ENCODE peak calls at places on chromosomes 7 and 10, in nine cellular contexts. G is transverse colon, N is heart right ventricle, S is epithelial cell of esophagus, J is MM.1S, Q is BJ, L is astrocyte of the spinal cord, O is kidney epithelial cell, Z is body of pancreas. V is an unnamed sample.

GRCh38 chr7:141360414-141360760 is 190.8 kb upstream of the AGK start:
- DNase-seq in G (no peak), N (no peak), S (no peak), J (no peak), Q (no peak), L (no peak), O (no peak), Z (no peak), V (no peak)

GRCh38 chr10:113562108-113562507 is 9.3 kb downstream of the HABP2 start:
- DNase-seq in G (no peak), N (no peak), S (no peak), J (no peak), Q (no peak), L (no peak), O (no peak), Z (peak), V (no peak)

GRCh38 chr7:130290745-130291144 is 2.2 kb upstream of the CPA4 start:
- DNase-seq in G (no peak), N (no peak), S (peak), J (no peak), Q (no peak), L (peak), O (peak), Z (peak), V (peak)

GRCh38 chr7:17802056-17802455 is 138.2 kb downstream of the SNX13 start:
- DNase-seq in G (no peak), N (no peak), S (peak), J (no peak), Q (no peak), L (no peak), O (no peak), Z (no peak), V (peak)

GRCh38 chr7:81244213-81244612 is 325.4 kb upstream of the SEMA3C start:
- DNase-seq in G (no peak), N (no peak), S (peak), J (no peak), Q (no peak), L (no peak), O (no peak), Z (no peak), V (peak)

GRCh38 chr10:89553064-89553734 is 17.8 kb upstream of the SLC16A12 start:
- DNase-seq in G (no peak), N (no peak), S (peak), J (no peak), Q (peak), L (peak), O (peak), Z (no peak), V (peak)

GRCh38 chr7:75906991-75907667 is 7.8 kb upstream of the POR start:
- DNase-seq in G (no peak), N (peak), S (no peak), J (no peak), Q (no peak), L (no peak), O (no peak), Z (no peak), V (no peak)

GRCh38 chr10:18164093-18164492 is 23.9 kb downstream of the CACNB2 start:
- DNase-seq in G (no peak), N (no peak), S (no peak), J (no peak), Q (no peak), L (peak), O (no peak), Z (no peak), V (peak)

GRCh38 chr10:35912615-35913170 is 270.6 kb upstream of the FZD8 start:
- DNase-seq in G (no peak), N (no peak), S (peak), J (no peak), Q (no peak), L (peak), O (peak), Z (no peak), V (peak)

GRCh38 chr10:113492181-113492580 is 60.7 kb upstream of the HABP2 start:
- DNase-seq in G (no peak), N (no peak), S (no peak), J (no peak), Q (peak), L (no peak), O (no peak), Z (no peak), V (peak)

GRCh38 chr7:47573758-47574472 is 8.0 kb downstream of the TNS3 start:
- DNase-seq in G (no peak), N (no peak), S (peak), J (no peak), Q (peak), L (peak), O (peak), Z (peak), V (peak)

GRCh38 chr10:97328646-97329453 is 5.7 kb downstream of the FRAT2 start:
- DNase-seq in G (no peak), N (no peak), S (no peak), J (no peak), Q (no peak), L (no peak), O (no peak), Z (peak), V (peak)

GRCh38 chr7:31058122-31058521 is 6.0 kb downstream of the ADCYAP1R1 start:
- DNase-seq in G (no peak), N (no peak), S (peak), J (no peak), Q (no peak), L (no peak), O (no peak), Z (no peak), V (no peak)

GRCh38 chr7:5420841-5421625 is 2.6 kb downstream of the TNRC18 start:
- DNase-seq in G (no peak), N (no peak), S (no peak), J (no peak), Q (no peak), L (no peak), O (no peak), Z (peak), V (peak)

GRCh38 chr7:32901629-32902028 is 10.1 kb upstream of the KBTBD2 start:
- DNase-seq in G (no peak), N (no peak), S (no peak), J (no peak), Q (no peak), L (no peak), O (no peak), Z (no peak), V (no peak)

GRCh38 chr10:59757966-59758365 is 4.7 kb upstream of the MRLN start:
- DNase-seq in G (no peak), N (no peak), S (peak), J (no peak), Q (no peak), L (peak), O (peak), Z (no peak), V (peak)

GRCh38 chr7:24052572-24053223 is 231.3 kb upstream of the NPY start:
- DNase-seq in G (no peak), N (no peak), S (peak), J (no peak), Q (peak), L (peak), O (peak), Z (no peak), V (peak)

GRCh38 chr7:100432621-100433275 is 3.1 kb downstream of the MEPCE start:
- DNase-seq in G (no peak), N (no peak), S (no peak), J (no peak), Q (no peak), L (no peak), O (no peak), Z (no peak), V (no peak)

GRCh38 chr7:42218248-42218647 is 18.8 kb downstream of the GLI3 start:
- DNase-seq in G (no peak), N (no peak), S (no peak), J (no peak), Q (no peak), L (no peak), O (no peak), Z (no peak), V (no peak)

GRCh38 chr10:115939101-115939815 is 333.7 kb downstream of the GFRA1 start:
- DNase-seq in G (no peak), N (no peak), S (no peak), J (peak), Q (no peak), L (no peak), O (no peak), Z (no peak), V (no peak)

GRCh38 chr10:35178305-35178704 is 51.7 kb downstream of the CREM start:
- DNase-seq in G (no peak), N (no peak), S (no peak), J (no peak), Q (no peak), L (no peak), O (no peak), Z (no peak), V (no peak)

GRCh38 chr7:131948434-131949053 is 392.1 kb upstream of the PODXL start:
- DNase-seq in G (peak), N (no peak), S (peak), J (no peak), Q (no peak), L (no peak), O (no peak), Z (no peak), V (no peak)

GRCh38 chr7:158919686-158920085 is 63.3 kb downstream of the DYNC2I1 start:
- DNase-seq in G (no peak), N (no peak), S (no peak), J (no peak), Q (no peak), L (no peak), O (no peak), Z (no peak), V (no peak)

GRCh38 chr7:12827219-12827821 is 139.9 kb downstream of the ARL4A start:
- DNase-seq in G (no peak), N (peak), S (peak), J (no peak), Q (no peak), L (peak), O (no peak), Z (no peak), V (peak)

GRCh38 chr7:157389951-157390730 is 53.3 kb downstream of the DNAJB6 start:
- DNase-seq in G (no peak), N (no peak), S (no peak), J (no peak), Q (no peak), L (peak), O (no peak), Z (no peak), V (peak)
- TF ChIP-seq CTCF in G (no peak), N (no peak), S (no peak), J (no peak), Q (no peak), L (no peak), O (no peak), Z (no peak), V (no peak)

GRCh38 chr7:115683093-115683492 is 347.5 kb downstream of the TFEC start:
- DNase-seq in G (peak), N (no peak), S (no peak), J (no peak), Q (no peak), L (no peak), O (no peak), Z (no peak), V (no peak)
- TF ChIP-seq CTCF in G (no peak), N (no peak), S (no peak), J (no peak), Q (no peak), L (no peak), O (no peak), Z (no peak), V (no peak)

DNA sequence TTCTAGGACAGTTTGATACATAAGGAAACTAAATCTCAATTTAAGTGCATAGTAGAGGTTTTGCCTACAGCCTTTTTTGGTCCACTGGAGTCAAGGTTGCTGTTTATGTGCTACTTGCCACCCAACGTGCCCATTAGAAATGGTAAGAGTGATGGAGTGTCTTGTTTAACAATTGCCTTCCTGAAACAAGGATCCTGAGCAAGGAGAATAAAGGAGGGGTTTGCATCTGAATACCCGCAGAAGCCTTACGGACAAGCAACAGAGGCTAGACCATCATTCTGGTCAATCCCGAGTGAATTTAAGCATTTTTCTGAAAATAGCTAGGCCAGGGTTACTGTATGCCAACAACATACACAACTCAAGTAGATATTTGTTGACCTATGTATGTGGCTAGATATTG is 63.6 kb downstream of the MARCHF5 start:
- DNase-seq in G (no peak), N (no peak), S (no peak), J (no peak), Q (no peak), L (no peak), O (no peak), Z (no peak), V (no peak)
- TF ChIP-seq CTCF in G (no peak), N (no peak), S (no peak), J (no peak), Q (no peak), L (no peak), O (no peak), Z (no peak), V (no peak)

GRCh38 chr10:74976565-74976964 is 134.9 kb upstream of the SAMD8 start:
- DNase-seq in G (no peak), N (no peak), S (no peak), J (no peak), Q (no peak), L (no peak), O (no peak), Z (no peak), V (no peak)

GRCh38 chr10:74977913-74978847 is 133.3 kb upstream of the SAMD8 start:
- DNase-seq in G (no peak), N (no peak), S (no peak), J (peak), Q (no peak), L (no peak), O (no peak), Z (no peak), V (no peak)

GRCh38 chr10:74977072-74977471 is 134.4 kb upstream of the SAMD8 start:
- DNase-seq in G (no peak), N (no peak), S (no peak), J (no peak), Q (no peak), L (no peak), O (no peak), Z (no peak), V (no peak)

GRCh38 chr10:74973993-74974392 is 137.5 kb upstream of the SAMD8 start:
- DNase-seq in G (no peak), N (no peak), S (no peak), J (no peak), Q (no peak), L (no peak), O (no peak), Z (no peak), V (no peak)

DNA sequence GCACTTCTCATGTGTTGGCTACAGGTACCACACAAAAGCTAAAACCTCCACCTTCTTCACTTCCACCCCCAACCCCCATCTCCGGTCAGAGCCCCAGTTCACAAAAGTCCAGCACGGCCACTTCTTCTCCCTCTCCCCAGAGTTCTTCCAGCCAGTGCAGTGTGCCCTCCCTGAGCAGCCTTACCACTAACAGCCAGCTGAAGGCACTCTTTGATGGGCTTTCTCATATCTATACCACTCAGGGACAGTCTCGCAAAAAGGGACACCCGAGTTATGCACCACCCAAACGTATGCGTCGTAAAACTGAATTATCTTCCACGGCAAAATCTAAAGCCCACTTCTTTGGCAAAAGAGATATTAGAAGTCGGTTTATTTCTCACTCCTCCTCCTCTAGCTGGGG is 135.7 kb upstream of the SAMD8 start:
- DNase-seq in G (no peak), N (no peak), S (no peak), J (no peak), Q (no peak), L (no peak), O (no peak), Z (no peak), V (no peak)
- TF ChIP-seq CTCF in G (no peak), N (no peak), S (no peak), J (no peak), Q (no peak), L (no peak), O (no peak), Z (no peak), V (no peak)